ENCODE peak calls at places on chromosomes 6 and 20, in four cellular contexts. One of them, this sample, is unnamed.

GRCh38 chr6:68718379-68719073 is 83.4 kb downstream of the ADGRB3 start:
- DNase-seq in CD14-positive monocyte: no peak
- DNase-seq in NCI-H1436 treated with DMSO at 0.1 percent for 48 hours: peak
- DNase-seq in EL: no peak
- DNase-seq in this sample: no peak

GRCh38 chr6:168130683-168131371 is 51.8 kb upstream of the FRMD1 start:
- DNase-seq in CD14-positive monocyte: no peak
- DNase-seq in NCI-H1436 treated with DMSO at 0.1 percent for 48 hours: no peak
- DNase-seq in EL: no peak
- DNase-seq in this sample: no peak

GRCh38 chr20:1941226-1941625 is 46.0 kb downstream of the SIRPA start:
- DNase-seq in CD14-positive monocyte: no peak
- DNase-seq in NCI-H1436 treated with DMSO at 0.1 percent for 48 hours: no peak
- DNase-seq in EL: no peak
- DNase-seq in this sample: no peak

GRCh38 chr20:50387996-50388332 is 122.2 kb upstream of the PTPN1 start:
- DNase-seq in CD14-positive monocyte: no peak
- DNase-seq in NCI-H1436 treated with DMSO at 0.1 percent for 48 hours: no peak
- DNase-seq in EL: no peak
- DNase-seq in this sample: no peak

GRCh38 chr20:34143951-34144350 is 31.9 kb upstream of the EIF2S2 start:
- DNase-seq in CD14-positive monocyte: no peak
- DNase-seq in NCI-H1436 treated with DMSO at 0.1 percent for 48 hours: no peak
- DNase-seq in EL: peak
- DNase-seq in this sample: no peak

GRCh38 chr20:12925214-12925755 is 83.5 kb upstream of the SPTLC3 start:
- DNase-seq in CD14-positive monocyte: no peak
- DNase-seq in NCI-H1436 treated with DMSO at 0.1 percent for 48 hours: no peak
- DNase-seq in EL: peak
- DNase-seq in this sample: no peak

GRCh38 chr6:63864934-63865333 is 229.3 kb downstream of the PHF3 start:
- DNase-seq in CD14-positive monocyte: no peak
- DNase-seq in NCI-H1436 treated with DMSO at 0.1 percent for 48 hours: no peak
- DNase-seq in EL: no peak
- DNase-seq in this sample: no peak

GRCh38 chr6:145017051-145017450 is 718.3 kb downstream of the EPM2A start:
- DNase-seq in CD14-positive monocyte: no peak
- DNase-seq in NCI-H1436 treated with DMSO at 0.1 percent for 48 hours: no peak
- DNase-seq in EL: no peak
- DNase-seq in this sample: no peak

GRCh38 chr20:20594171-20594530 is 118.3 kb downstream of the RALGAPA2 start:
- DNase-seq in CD14-positive monocyte: no peak
- DNase-seq in NCI-H1436 treated with DMSO at 0.1 percent for 48 hours: no peak
- DNase-seq in EL: peak
- DNase-seq in this sample: no peak

GRCh38 chr20:8309638-8310037 is 177.6 kb downstream of the PLCB1 start:
- DNase-seq in CD14-positive monocyte: no peak
- DNase-seq in NCI-H1436 treated with DMSO at 0.1 percent for 48 hours: no peak
- DNase-seq in EL: no peak
- DNase-seq in this sample: no peak

GRCh38 chr20:50710492-50711063 is 19.2 kb upstream of the RIPOR3 start:
- DNase-seq in CD14-positive monocyte: no peak
- DNase-seq in NCI-H1436 treated with DMSO at 0.1 percent for 48 hours: no peak
- DNase-seq in EL: peak
- DNase-seq in this sample: no peak

GRCh38 chr20:62120990-62121775 is 1.1 kb upstream of the LSM14B start:
- DNase-seq in CD14-positive monocyte: no peak
- DNase-seq in NCI-H1436 treated with DMSO at 0.1 percent for 48 hours: no peak
- DNase-seq in EL: no peak
- DNase-seq in this sample: no peak

GRCh38 chr6:38375341-38375740 is 264.4 kb downstream of the BTBD9 start:
- DNase-seq in CD14-positive monocyte: no peak
- DNase-seq in NCI-H1436 treated with DMSO at 0.1 percent for 48 hours: no peak
- DNase-seq in EL: peak
- DNase-seq in this sample: no peak

GRCh38 chr6:51339728-51340127 is 521.1 kb downstream of the TFAP2B start:
- DNase-seq in CD14-positive monocyte: no peak
- DNase-seq in NCI-H1436 treated with DMSO at 0.1 percent for 48 hours: no peak
- DNase-seq in EL: no peak
- DNase-seq in this sample: no peak

GRCh38 chr20:5884465-5885335 is 65.6 kb downstream of the TRMT6 start:
- DNase-seq in CD14-positive monocyte: no peak
- DNase-seq in NCI-H1436 treated with DMSO at 0.1 percent for 48 hours: no peak
- DNase-seq in EL: no peak
- DNase-seq in this sample: no peak

This sample was measured in NCI-H187.